ENCODE peak calls at places on chromosomes 6 and 20, in four cellular contexts. I, O, C and P are unnamed samples.

GRCh38 chr20:31516166-31516565 is 1.9 kb downstream of the HM13 start:
- DNase-seq in I (no peak), O (no peak), C (no peak), P (no peak)

GRCh38 chr6:112502348-112503130 is 155.4 kb downstream of the RFPL4B start:
- DNase-seq in I (peak), O (peak), C (no peak), P (no peak)

GRCh38 chr6:168368971-168369370 is 49.4 kb upstream of the DACT2 start:
- DNase-seq in I (no peak), O (no peak), C (no peak), P (no peak)

GRCh38 chr6:12296604-12297003 is 6.4 kb downstream of the EDN1 start:
- DNase-seq in I (no peak), O (no peak), C (no peak), P (no peak)

GRCh38 chr20:49583669-49584417 is 15.9 kb upstream of the PTGIS start:
- DNase-seq in I (peak), O (peak), C (no peak), P (peak)

GRCh38 chr20:23626040-23626620 is 11.6 kb downstream of the CST3 start:
- DNase-seq in I (peak), O (no peak), C (no peak), P (peak)

GRCh38 chr20:32763202-32763999 is 1.2 kb downstream of the DNMT3B start:
- DNase-seq in I (no peak), O (no peak), C (no peak), P (no peak)

GRCh38 chr20:2809690-2810089 is 5.1 kb upstream of the C20orf141 start:
- DNase-seq in I (no peak), O (no peak), C (no peak), P (no peak)

GRCh38 chr20:14155361-14155760 is 160.0 kb downstream of the MACROD2 start:
- DNase-seq in I (no peak), O (no peak), C (no peak), P (no peak)

GRCh38 chr6:90406957-90407356 is 110.3 kb upstream of the BACH2 start:
- DNase-seq in I (no peak), O (peak), C (no peak), P (peak)

GRCh38 chr6:56727097-56727845 is 84.6 kb upstream of the DST start:
- DNase-seq in I (no peak), O (peak), C (no peak), P (no peak)

GRCh38 chr20:3203315-3204123 is 963 bp downstream of the DDRGK1 start:
- DNase-seq in I (no peak), O (no peak), C (no peak), P (peak)

GRCh38 chr6:113102761-113103160 is 754.4 kb upstream of the MARCKS start:
- DNase-seq in I (peak), O (peak), C (no peak), P (no peak)

GRCh38 chr6:14425805-14426204 is 308.2 kb downstream of the CD83 start:
- DNase-seq in I (no peak), O (no peak), C (no peak), P (no peak)

GRCh38 chr20:438581-439469 is 23.5 kb downstream of the TBC1D20 start:
- DNase-seq in I (no peak), O (no peak), C (no peak), P (no peak)

GRCh38 chr6:106997392-106998257 is 23.1 kb upstream of the CD24 start:
- DNase-seq in I (peak), O (peak), C (peak), P (peak)

GRCh38 chr6:44001318-44001868 is 125.9 kb downstream of the MRPL14 start:
- DNase-seq in I (peak), O (no peak), C (peak), P (no peak)

GRCh38 chr6:157550114-157550989 is 169.4 kb downstream of the ZDHHC14 start:
- DNase-seq in I (no peak), O (no peak), C (no peak), P (no peak)

GRCh38 chr6:13278184-13278583 is 50.2 kb downstream of the TBC1D7 start:
- DNase-seq in I (no peak), O (no peak), C (peak), P (no peak)

GRCh38 chr20:2140561-2140960 is 38.9 kb downstream of the STK35 start:
- DNase-seq in I (peak), O (peak), C (no peak), P (no peak)

GRCh38 chr20:46981184-46981583 is 86.5 kb downstream of the EYA2 start:
- DNase-seq in I (no peak), O (no peak), C (no peak), P (no peak)

GRCh38 chr20:44017905-44018683 is 103.4 kb downstream of the TOX2 start:
- DNase-seq in I (peak), O (peak), C (no peak), P (peak)

GRCh38 chr6:54020311-54020710 is 90.9 kb upstream of the MLIP start:
- DNase-seq in I (no peak), O (no peak), C (no peak), P (no peak)

GRCh38 chr20:44690781-44691423 is 24.3 kb upstream of the CCN5 start:
- DNase-seq in I (no peak), O (no peak), C (no peak), P (no peak)

GRCh38 chr20:3777726-3778629 is 3.3 kb downstream of the SPEF1 start:
- DNase-seq in I (peak), O (no peak), C (peak), P (peak)

GRCh38 chr6:167210375-167211295 is 52.9 kb upstream of the GPR31 start:
- DNase-seq in I (no peak), O (peak), C (no peak), P (no peak)

GRCh38 chr6:82216549-82216948 is 31.0 kb downstream of the IBTK start:
- DNase-seq in I (no peak), O (no peak), C (no peak), P (no peak)

GRCh38 chr20:59984551-59984950 is 26.3 kb downstream of the CDH26 start:
- DNase-seq in I (no peak), O (no peak), C (no peak), P (no peak)

GRCh38 chr6:85417336-85417735 is 32.5 kb upstream of the NT5E start:
- DNase-seq in I (peak), O (no peak), C (no peak), P (peak)

GRCh38 chr20:1062334-1063015 is 55.9 kb upstream of the PSMF1 start:
- DNase-seq in I (no peak), O (no peak), C (no peak), P (peak)

GRCh38 chr20:62031462-62032092 is 34.1 kb downstream of the TAF4 start:
- DNase-seq in I (no peak), O (no peak), C (no peak), P (no peak)

GRCh38 chr6:114707081-114707480 is 364.3 kb upstream of the HS3ST5 start:
- DNase-seq in I (no peak), O (no peak), C (no peak), P (no peak)

GRCh38 chr20:37151529-37151928 is 27.6 kb upstream of the RPN2 start:
- DNase-seq in I (no peak), O (no peak), C (no peak), P (no peak)

GRCh38 chr6:156686429-156686939 is 90.7 kb upstream of the ARID1B start:
- DNase-seq in I (peak), O (peak), C (peak), P (peak)

GRCh38 chr6:131840441-131840840 is 32.6 kb downstream of the ENPP1 start:
- DNase-seq in I (no peak), O (no peak), C (no peak), P (no peak)

GRCh38 chr20:5833309-5833941 is 83.2 kb downstream of the SHLD1 start:
- DNase-seq in I (no peak), O (no peak), C (no peak), P (no peak)
- H3K27ac ChIP-seq in I (no peak), O (no peak), C (no peak), P (no peak)

GRCh38 chr6:149884215-149884614 is 13.7 kb downstream of the RAET1E start:
- DNase-seq in I (peak), O (no peak), C (peak), P (no peak)
- H3K9ac ChIP-seq in I (no peak), O (no peak), C (no peak), P (no peak)

DNA sequence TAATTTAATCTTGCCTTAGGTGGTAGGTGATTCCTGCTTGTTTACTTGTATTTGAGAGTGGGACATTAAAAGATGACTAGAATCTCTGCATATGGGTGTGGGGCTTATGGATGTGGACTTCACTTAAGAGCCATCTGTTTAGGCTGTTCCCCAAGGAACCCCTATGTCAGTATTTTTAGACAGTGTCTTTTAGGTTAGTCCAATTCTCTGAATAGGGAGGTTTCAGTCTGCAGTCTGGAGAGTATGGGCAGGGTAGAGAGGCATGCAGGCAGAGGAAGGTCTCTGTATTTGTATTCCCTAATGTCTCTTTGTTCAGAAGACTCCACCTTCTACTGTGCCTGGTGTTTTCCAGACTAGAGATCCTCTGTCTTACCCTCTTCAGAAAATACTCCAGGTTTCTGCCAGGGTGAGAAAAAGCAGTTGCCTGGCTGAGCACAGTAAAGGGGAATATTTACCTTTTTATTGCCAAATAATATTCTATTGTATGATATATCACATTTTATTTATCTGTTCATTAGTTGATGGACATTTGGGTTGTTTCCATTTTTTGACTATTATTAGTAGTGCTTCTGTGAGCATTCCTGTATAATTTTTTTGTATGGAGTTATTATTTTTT is 19.1 kb downstream of the SLX4IP start:
- DNase-seq in I (no peak), O (no peak), C (no peak), P (no peak)
- H3K4me2 ChIP-seq in I (no peak), O (no peak), C (no peak), P (no peak)

DNA sequence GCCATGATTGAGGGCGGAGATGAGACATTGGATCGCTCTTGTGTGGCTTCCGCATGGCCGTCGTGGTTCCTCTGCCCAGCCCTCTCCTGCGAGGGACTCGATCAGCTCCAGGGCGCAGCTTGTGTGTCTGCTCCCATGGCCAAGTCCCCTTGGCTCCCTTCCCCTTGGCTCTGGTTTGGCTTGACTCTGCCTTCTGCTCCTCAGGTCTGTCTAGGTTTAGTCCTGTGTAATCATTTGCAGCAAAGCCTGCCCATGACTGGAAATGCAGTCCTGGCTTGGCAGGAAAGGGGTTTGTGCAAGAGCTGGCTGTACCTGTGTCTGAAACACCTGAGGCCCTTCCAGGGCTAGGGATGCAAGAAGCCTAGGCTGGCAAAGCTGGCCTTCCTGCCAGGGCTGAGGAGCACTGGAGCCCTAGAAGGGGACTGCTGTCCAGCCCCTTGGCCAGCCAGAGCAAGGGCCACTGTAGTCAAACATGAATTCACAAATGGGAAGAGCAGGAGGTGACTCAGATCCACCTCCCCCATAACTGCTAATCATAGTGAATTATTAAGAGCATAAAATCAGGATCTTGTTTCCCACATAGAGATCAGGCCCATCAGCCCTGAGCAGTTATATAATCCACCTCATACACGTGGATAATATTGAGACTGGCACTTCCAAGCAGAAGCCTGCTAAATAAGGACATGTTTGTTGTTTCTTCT is 196.8 kb downstream of the FARS2 start:
- DNase-seq in I (no peak), O (no peak), C (no peak), P (peak)
- H3K27ac ChIP-seq in I (no peak), O (no peak), C (no peak), P (peak)

GRCh38 chr20:58909585-58909984 is 57.1 kb downstream of the GNAS start:
- DNase-seq in I (no peak), O (no peak), C (no peak), P (no peak)

GRCh38 chr20:58908941-58909340 is 56.4 kb downstream of the GNAS start:
- DNase-seq in I (no peak), O (no peak), C (no peak), P (no peak)

GRCh38 chr20:58911309-58911708 is 58.8 kb downstream of the GNAS start:
- DNase-seq in I (no peak), O (no peak), C (no peak), P (no peak)

GRCh38 chr20:58911970-58912369 is 59.5 kb downstream of the GNAS start:
- DNase-seq in I (no peak), O (no peak), C (no peak), P (no peak)

DNA sequence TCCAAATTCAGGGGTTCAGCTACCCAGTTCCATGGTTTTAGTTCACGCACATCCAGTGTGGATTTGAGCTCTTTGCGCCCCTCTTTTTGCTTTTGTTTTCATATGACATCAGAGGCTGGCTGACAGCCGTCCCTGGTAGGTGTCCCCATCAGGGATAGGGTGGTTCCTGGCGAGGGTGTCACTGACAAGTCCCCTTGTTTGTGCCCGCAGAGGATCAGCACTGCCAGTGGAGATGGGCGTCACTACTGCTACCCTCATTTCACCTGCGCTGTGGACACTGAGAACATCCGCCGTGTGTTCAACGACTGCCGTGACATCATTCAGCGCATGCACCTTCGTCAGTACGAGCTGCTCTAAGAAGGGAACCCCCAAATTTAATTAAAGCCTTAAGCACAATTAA is 58.0 kb downstream of the GNAS start:
- DNase-seq in I (no peak), O (no peak), C (no peak), P (no peak)
- H3K9ac ChIP-seq in I (no peak), O (no peak), C (no peak), P (no peak)

GRCh38 chr6:110064744-110065524 is 86.8 kb downstream of the GPR6 start:
- DNase-seq in I (no peak), O (no peak), C (no peak), P (no peak)
- H3K4me2 ChIP-seq in I (no peak), O (no peak), C (no peak), P (no peak)

GRCh38 chr6:141874930-141875602 is 257.7 kb upstream of the GJE1 start:
- DNase-seq in I (peak), O (no peak), C (no peak), P (no peak)
- H3K27ac ChIP-seq in I (no peak), O (no peak), C (no peak), P (no peak)

GRCh38 chr6:140180306-140180705 is 805.9 kb upstream of the CITED2 start:
- DNase-seq in I (no peak), O (no peak), C (no peak), P (no peak)

GRCh38 chr6:140183881-140184280 is 809.4 kb upstream of the CITED2 start:
- DNase-seq in I (no peak), O (peak), C (no peak), P (no peak)

GRCh38 chr6:140185991-140186390 is 811.5 kb upstream of the CITED2 start:
- DNase-seq in I (no peak), O (no peak), C (no peak), P (no peak)

GRCh38 chr6:140178550-140179334 is 804.3 kb upstream of the CITED2 start:
- DNase-seq in I (peak), O (peak), C (no peak), P (peak)

GRCh38 chr6:140182819-140183218 is 808.4 kb upstream of the CITED2 start:
- DNase-seq in I (no peak), O (peak), C (no peak), P (no peak)
- H3K9ac ChIP-seq in I (no peak), O (no peak), C (no peak), P (no peak)